ENCODE peak calls at places on chromosomes 5 and 9, in five cellular contexts. One of them, this sample, is unnamed. For H3K4me1, the result is how much of the 10 kb centered on the place peaks cover.

GRCh38 chr5:141604318-141604717 is 14.5 kb downstream of the DIAPH1 start:
- DNase-seq in sigmoid colon: peak
- DNase-seq in suprapubic skin: peak
- DNase-seq in IMR-90: peak
- DNase-seq in A549: peak
- DNase-seq in this sample: no peak

GRCh38 chr5:128674837-128675446 is 136.9 kb upstream of the FBN2 start:
- DNase-seq in IMR-90: peak
- DNase-seq in suprapubic skin: no peak
- DNase-seq in sigmoid colon: no peak
- DNase-seq in A549: peak
- DNase-seq in this sample: peak

GRCh38 chr5:12330993-12331588 is 426.8 kb upstream of the CTNND2 start:
- DNase-seq in suprapubic skin: no peak
- DNase-seq in IMR-90: no peak
- DNase-seq in A549: no peak
- DNase-seq in sigmoid colon: no peak
- DNase-seq in this sample: no peak

GRCh38 chr5:12460493-12461261 is 556.4 kb upstream of the CTNND2 start:
- DNase-seq in suprapubic skin: no peak
- DNase-seq in sigmoid colon: no peak
- DNase-seq in IMR-90: no peak
- DNase-seq in A549: no peak
- DNase-seq in this sample: no peak

GRCh38 chr5:161847896-161848510 is at the start of gene GABRA1:
- DNase-seq in suprapubic skin: no peak
- DNase-seq in A549: no peak
- DNase-seq in sigmoid colon: no peak
- DNase-seq in IMR-90: no peak
- DNase-seq in this sample: no peak

GRCh38 chr9:101087426-101087825 is 58.9 kb downstream of the PLPPR1 start:
- DNase-seq in sigmoid colon: no peak
- DNase-seq in A549: no peak
- DNase-seq in IMR-90: no peak
- DNase-seq in suprapubic skin: no peak
- DNase-seq in this sample: no peak

GRCh38 chr9:71793386-71794105 is 25.2 kb upstream of the CEMIP2 start:
- DNase-seq in A549: no peak
- DNase-seq in IMR-90: peak
- DNase-seq in suprapubic skin: no peak
- DNase-seq in sigmoid colon: no peak
- DNase-seq in this sample: no peak

GRCh38 chr9:81506941-81507864 is 182.1 kb downstream of the TLE1 start:
- DNase-seq in A549: no peak
- DNase-seq in sigmoid colon: no peak
- DNase-seq in suprapubic skin: no peak
- DNase-seq in IMR-90: no peak
- DNase-seq in this sample: no peak

GRCh38 chr5:10310073-10310779 is 2.5 kb upstream of the CMBL start:
- DNase-seq in A549: peak
- DNase-seq in suprapubic skin: no peak
- DNase-seq in sigmoid colon: no peak
- DNase-seq in IMR-90: peak
- DNase-seq in this sample: peak

GRCh38 chr5:124057815-124058231 is 545.8 kb downstream of the CSNK1G3 start:
- DNase-seq in suprapubic skin: no peak
- DNase-seq in sigmoid colon: no peak
- DNase-seq in A549: no peak
- DNase-seq in IMR-90: no peak
- DNase-seq in this sample: no peak

GRCh38 chr9:121700165-121700830 is 48.9 kb downstream of the DAB2IP start:
- DNase-seq in IMR-90: peak
- DNase-seq in sigmoid colon: peak
- DNase-seq in suprapubic skin: peak
- DNase-seq in A549: peak
- DNase-seq in this sample: peak

GRCh38 chr9:96218821-96219614 is 83.0 kb downstream of the HSD17B3 start:
- DNase-seq in A549: no peak
- DNase-seq in IMR-90: no peak
- DNase-seq in sigmoid colon: peak
- DNase-seq in suprapubic skin: no peak
- DNase-seq in this sample: no peak

GRCh38 chr5:76692651-76693050 is 23.3 kb upstream of the F2R start:
- DNase-seq in A549: no peak
- DNase-seq in sigmoid colon: no peak
- DNase-seq in suprapubic skin: no peak
- DNase-seq in IMR-90: no peak
- DNase-seq in this sample: no peak

GRCh38 chr9:4489562-4489918 is 728 bp upstream of the SLC1A1 start:
- DNase-seq in suprapubic skin: no peak
- DNase-seq in A549: peak
- DNase-seq in IMR-90: no peak
- DNase-seq in sigmoid colon: no peak
- DNase-seq in this sample: peak

GRCh38 chr9:73714294-73714693 is 562.6 kb downstream of the ANXA1 start:
- DNase-seq in IMR-90: no peak
- DNase-seq in sigmoid colon: no peak
- DNase-seq in A549: no peak
- DNase-seq in suprapubic skin: no peak
- DNase-seq in this sample: no peak

GRCh38 chr5:147673276-147673675 is 109.3 kb downstream of the JAKMIP2 start:
- DNase-seq in sigmoid colon: no peak
- DNase-seq in suprapubic skin: no peak
- DNase-seq in A549: no peak
- DNase-seq in IMR-90: no peak
- DNase-seq in this sample: no peak

GRCh38 chr9:84293001-84293798 is 47.4 kb downstream of the SLC28A3 start:
- DNase-seq in sigmoid colon: no peak
- DNase-seq in IMR-90: no peak
- DNase-seq in suprapubic skin: no peak
- DNase-seq in A549: no peak
- DNase-seq in this sample: no peak

GRCh38 chr9:73114058-73114457 is 37.6 kb upstream of the ANXA1 start:
- DNase-seq in suprapubic skin: no peak
- DNase-seq in A549: no peak
- DNase-seq in IMR-90: no peak
- DNase-seq in sigmoid colon: no peak
- DNase-seq in this sample: no peak

GRCh38 chr5:55411881-55412280 is 104.1 kb downstream of the MTREX start:
- DNase-seq in IMR-90: no peak
- DNase-seq in suprapubic skin: no peak
- DNase-seq in sigmoid colon: no peak
- DNase-seq in A549: no peak
- DNase-seq in this sample: no peak

GRCh38 chr9:129483467-129484324 is 137.2 kb downstream of the C9orf50 start:
- DNase-seq in suprapubic skin: peak
- DNase-seq in sigmoid colon: peak
- DNase-seq in A549: peak
- DNase-seq in IMR-90: peak
- DNase-seq in this sample: peak

GRCh38 chr9:86098793-86099694 is at the start of gene GOLM1:
- DNase-seq in IMR-90: peak
- DNase-seq in suprapubic skin: peak
- DNase-seq in A549: peak
- DNase-seq in sigmoid colon: peak
- DNase-seq in this sample: peak

GRCh38 chr5:75524591-75524990 is 12.9 kb downstream of the POLK start:
- DNase-seq in A549: no peak
- DNase-seq in sigmoid colon: no peak
- DNase-seq in IMR-90: no peak
- DNase-seq in suprapubic skin: no peak
- DNase-seq in this sample: no peak
- H3K4me1 ChIP-seq in A549: under half
- H3K4me1 ChIP-seq in sigmoid colon: under half
- H3K4me1 ChIP-seq in IMR-90: under half
- H3K4me1 ChIP-seq in suprapubic skin: under half
- H3K4me1 ChIP-seq in this sample: under half

GRCh38 chr9:130681769-130682489 is 11.7 kb upstream of the EXOSC2 start:
- DNase-seq in sigmoid colon: no peak
- DNase-seq in IMR-90: no peak
- DNase-seq in A549: no peak
- DNase-seq in suprapubic skin: no peak
- DNase-seq in this sample: peak
- TF ChIP-seq POLR2A in sigmoid colon: no peak
- TF ChIP-seq POLR2A in IMR-90: no peak
- TF ChIP-seq POLR2A in A549: no peak
- TF ChIP-seq POLR2A in suprapubic skin: no peak
- TF ChIP-seq POLR2A in this sample: no peak

GRCh38 chr9:69412741-69413150 is 87.7 kb downstream of the ENTREP1 start:
- DNase-seq in sigmoid colon: peak
- DNase-seq in IMR-90: peak
- DNase-seq in A549: peak
- DNase-seq in suprapubic skin: no peak
- DNase-seq in this sample: peak
- H3K4me3 ChIP-seq in sigmoid colon: peak
- H3K4me3 ChIP-seq in IMR-90: no peak
- H3K4me3 ChIP-seq in A549: no peak
- H3K4me3 ChIP-seq in suprapubic skin: no peak
- H3K4me3 ChIP-seq in this sample: no peak

DNA sequence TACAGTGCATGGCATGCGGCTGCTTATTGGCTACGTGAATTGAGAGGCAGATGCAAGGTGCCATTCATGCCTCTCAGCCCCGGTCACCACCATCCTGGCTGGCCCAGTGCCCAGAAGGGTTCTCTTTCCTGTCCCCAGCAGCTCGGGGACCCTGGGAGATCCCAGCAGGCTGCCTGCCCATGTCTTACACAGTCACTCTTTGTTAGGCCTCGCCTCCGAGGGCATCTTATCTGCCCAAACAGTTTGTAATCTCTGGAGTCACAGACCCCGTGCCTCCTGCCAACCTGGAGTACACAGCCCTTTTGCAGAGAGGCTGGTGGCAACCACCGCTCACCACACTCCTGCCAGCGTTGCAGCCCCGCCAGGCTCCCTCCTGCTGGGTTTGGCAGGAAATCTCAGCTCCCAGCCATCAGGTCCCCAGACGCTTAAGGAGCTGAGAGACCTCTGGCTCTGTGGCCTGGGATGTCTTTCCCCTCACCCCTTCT is 7.0 kb upstream of the AK1 start:
- DNase-seq in suprapubic skin: no peak
- DNase-seq in sigmoid colon: peak
- DNase-seq in IMR-90: no peak
- DNase-seq in A549: no peak
- DNase-seq in this sample: peak
- H3K4me1 ChIP-seq in suprapubic skin: under half
- H3K4me1 ChIP-seq in sigmoid colon: under half
- H3K4me1 ChIP-seq in IMR-90: under half
- H3K4me1 ChIP-seq in A549: under half
- H3K4me1 ChIP-seq in this sample: under half

GRCh38 chr9:136216541-136217240 is 11.8 kb upstream of the LHX3 start:
- DNase-seq in sigmoid colon: no peak
- DNase-seq in suprapubic skin: no peak
- DNase-seq in IMR-90: no peak
- DNase-seq in A549: no peak
- DNase-seq in this sample: no peak

GRCh38 chr9:136220017-136220729 is 15.2 kb upstream of the LHX3 start:
- DNase-seq in IMR-90: peak
- DNase-seq in A549: no peak
- DNase-seq in sigmoid colon: no peak
- DNase-seq in suprapubic skin: no peak
- DNase-seq in this sample: no peak

GRCh38 chr9:136218271-136218670 is 13.3 kb upstream of the LHX3 start:
- DNase-seq in sigmoid colon: no peak
- DNase-seq in suprapubic skin: no peak
- DNase-seq in IMR-90: no peak
- DNase-seq in A549: no peak
- DNase-seq in this sample: no peak

GRCh38 chr9:136219276-136219675 is 14.3 kb upstream of the LHX3 start:
- DNase-seq in IMR-90: peak
- DNase-seq in A549: no peak
- DNase-seq in suprapubic skin: no peak
- DNase-seq in sigmoid colon: no peak
- DNase-seq in this sample: no peak

DNA sequence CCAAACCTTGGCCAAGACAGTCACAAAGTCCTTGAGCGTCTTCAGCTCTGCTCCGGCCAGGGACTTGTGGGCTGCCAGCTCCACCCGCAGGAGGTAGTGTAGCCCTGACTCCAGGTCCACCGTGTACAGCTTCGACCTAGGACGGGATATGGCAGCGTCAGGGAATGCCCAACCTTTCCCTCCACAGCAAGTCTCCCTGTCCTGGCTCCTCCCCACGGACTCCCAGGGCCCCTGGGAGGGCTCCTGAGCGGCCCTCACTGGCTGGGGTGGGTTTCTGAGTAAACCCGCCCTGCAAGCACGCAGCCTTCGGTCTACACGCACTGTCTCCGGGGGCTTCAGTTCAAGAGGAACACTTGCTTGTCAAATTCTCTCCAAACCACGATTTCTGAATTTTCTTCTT is 13.7 kb upstream of the LHX3 start:
- DNase-seq in sigmoid colon: no peak
- DNase-seq in A549: no peak
- DNase-seq in IMR-90: no peak
- DNase-seq in suprapubic skin: no peak
- DNase-seq in this sample: no peak
- TF ChIP-seq POLR2A in sigmoid colon: no peak
- TF ChIP-seq POLR2A in A549: no peak
- TF ChIP-seq POLR2A in IMR-90: no peak
- TF ChIP-seq POLR2A in suprapubic skin: no peak
- TF ChIP-seq POLR2A in this sample: no peak

GRCh38 chr5:23588841-23589240 is 81.4 kb downstream of the PRDM9 start:
- DNase-seq in A549: no peak
- DNase-seq in IMR-90: no peak
- DNase-seq in suprapubic skin: no peak
- DNase-seq in sigmoid colon: no peak
- DNase-seq in this sample: no peak
- H3K4me3 ChIP-seq in A549: no peak
- H3K4me3 ChIP-seq in IMR-90: no peak
- H3K4me3 ChIP-seq in suprapubic skin: no peak
- H3K4me3 ChIP-seq in sigmoid colon: no peak
- H3K4me3 ChIP-seq in this sample: no peak

GRCh38 chr5:61253547-61253946 is 78.5 kb upstream of the ZSWIM6 start:
- DNase-seq in IMR-90: no peak
- DNase-seq in suprapubic skin: no peak
- DNase-seq in sigmoid colon: no peak
- DNase-seq in A549: no peak
- DNase-seq in this sample: no peak
- H3K4me1 ChIP-seq in IMR-90: under half
- H3K4me1 ChIP-seq in suprapubic skin: under half
- H3K4me1 ChIP-seq in sigmoid colon: under half
- H3K4me1 ChIP-seq in A549: under half
- H3K4me1 ChIP-seq in this sample: half or more

GRCh38 chr9:14315754-14316573 is 2.0 kb upstream of the NFIB start:
- DNase-seq in IMR-90: no peak
- DNase-seq in suprapubic skin: peak
- DNase-seq in A549: peak
- DNase-seq in sigmoid colon: no peak
- DNase-seq in this sample: peak

GRCh38 chr9:14318934-14319513 is 5.1 kb upstream of the NFIB start:
- DNase-seq in IMR-90: no peak
- DNase-seq in A549: no peak
- DNase-seq in sigmoid colon: no peak
- DNase-seq in suprapubic skin: no peak
- DNase-seq in this sample: no peak

GRCh38 chr9:14314929-14315753 is 1.2 kb upstream of the NFIB start:
- DNase-seq in sigmoid colon: peak
- DNase-seq in A549: peak
- DNase-seq in suprapubic skin: peak
- DNase-seq in IMR-90: peak
- DNase-seq in this sample: peak

GRCh38 chr9:14316574-14317304 is 2.8 kb upstream of the NFIB start:
- DNase-seq in sigmoid colon: no peak
- DNase-seq in A549: no peak
- DNase-seq in suprapubic skin: no peak
- DNase-seq in IMR-90: no peak
- DNase-seq in this sample: no peak

GRCh38 chr9:14317667-14318255 is 3.8 kb upstream of the NFIB start:
- DNase-seq in suprapubic skin: no peak
- DNase-seq in A549: no peak
- DNase-seq in sigmoid colon: no peak
- DNase-seq in IMR-90: no peak
- DNase-seq in this sample: no peak
- TF ChIP-seq POLR2A in suprapubic skin: no peak
- TF ChIP-seq POLR2A in A549: no peak
- TF ChIP-seq POLR2A in sigmoid colon: no peak
- TF ChIP-seq POLR2A in IMR-90: no peak
- TF ChIP-seq POLR2A in this sample: no peak

This sample was measured in body of pancreas.